ENCODE peak calls at places on chromosomes 7 and 10, in four cellular contexts. V is H4, C is right cardiac atrium, L is Panc1. R is an unnamed sample.

GRCh38 chr7:146902728-146903127 is 786.1 kb downstream of the CNTNAP2 start:
- DNase-seq in V (peak; percentile 54), C (no peak), L (no peak), R (no peak)

GRCh38 chr7:101058355-101058754 is 26.9 kb upstream of the TRIM56 start:
- DNase-seq in V (peak; percentile 31), C (peak; percentile 86), L (no peak), R (no peak)

GRCh38 chr7:155256761-155257481 is 40.8 kb upstream of the INSIG1 start:
- DNase-seq in V (no peak), C (no peak), L (no peak), R (no peak)

GRCh38 chr10:75407716-75408511 is 6.3 kb upstream of the ZNF503 start:
- DNase-seq in V (no peak), C (peak; percentile 87), L (no peak), R (no peak)

GRCh38 chr7:92655346-92655884 is 65.2 kb upstream of the FAM133B start:
- DNase-seq in V (no peak), C (no peak), L (no peak), R (no peak)

GRCh38 chr10:31390804-31391203 is 71.8 kb downstream of the ZEB1 start:
- DNase-seq in V (no peak), C (no peak), L (no peak), R (no peak)

GRCh38 chr7:78377532-78377931 is 579.0 kb downstream of the PHTF2 start:
- DNase-seq in V (no peak), C (no peak), L (no peak), R (no peak)

GRCh38 chr7:15581352-15581951 is 19.6 kb upstream of the AGMO start:
- DNase-seq in V (no peak), C (no peak), L (no peak), R (no peak)

GRCh38 chr7:131170440-131171105 is 157.1 kb upstream of the MKLN1 start:
- DNase-seq in V (no peak), C (no peak), L (no peak), R (no peak)

GRCh38 chr10:33258951-33259350 is 75.5 kb downstream of the NRP1 start:
- DNase-seq in V (peak; percentile 34), C (no peak), L (no peak), R (no peak)

GRCh38 chr7:157910446-157910845 is 573.6 kb downstream of the DNAJB6 start:
- DNase-seq in V (no peak), C (no peak), L (no peak), R (no peak)